ENCODE peak calls at places on chromosomes 11 and 22, in five cellular contexts. P is HepG2; J is AG04450; M is CD4-positive, CD25-positive, alpha-beta regulatory T cell; F is adrenal gland. H is an unnamed sample. For H3K9me3 and H3K27me3, the result is how much of the 10 kb centered on the place peaks cover.

GRCh38 chr22:39530692-39531331 is 1.7 kb downstream of the RPS19BP1 start:
- DNase-seq in M (peak), P (peak), J (no peak), F (no peak), H (no peak)

GRCh38 chr11:96337541-96338530 is 5.2 kb downstream of the MAML2 start:
- DNase-seq in P (no peak), F (peak), M (peak), J (no peak), H (no peak)

GRCh38 chr11:76048763-76049162 is 157.5 kb downstream of the WNT11 start:
- DNase-seq in F (no peak), P (no peak), M (peak), J (no peak), H (no peak)

GRCh38 chr11:94740975-94741707 is 27.0 kb upstream of the AMOTL1 start:
- DNase-seq in M (peak), P (peak), F (peak), J (no peak), H (no peak)

GRCh38 chr11:134861490-134862107 is 449.6 kb upstream of the B3GAT1 start:
- DNase-seq in J (no peak), P (no peak), M (no peak), F (no peak), H (no peak)

GRCh38 chr11:1129143-1129665 is 28.5 kb upstream of the MUC5AC start:
- DNase-seq in J (no peak), P (no peak), F (peak), M (no peak), H (no peak)

GRCh38 chr11:109939176-109939810 is 153.9 kb upstream of the ZC3H12C start:
- DNase-seq in F (peak), M (peak), P (peak), J (peak), H (peak)

GRCh38 chr11:18329196-18329870 is 7.0 kb downstream of the GTF2H1 start:
- DNase-seq in M (peak), J (no peak), P (no peak), F (no peak), H (no peak)

GRCh38 chr11:32893947-32894827 is 1.6 kb downstream of the QSER1 start:
- DNase-seq in F (peak), M (peak), P (peak), J (peak), H (peak)

GRCh38 chr22:48675828-48676145 is 1151.9 kb downstream of the BRD1 start:
- DNase-seq in M (no peak), J (no peak), F (no peak), P (no peak), H (no peak)

GRCh38 chr22:36910461-36910860 is 3.0 kb upstream of the CSF2RB start:
- DNase-seq in J (no peak), P (no peak), F (no peak), M (no peak), H (no peak)

GRCh38 chr11:114257621-114258558 is 38.3 kb upstream of the NNMT start:
- DNase-seq in M (no peak), J (no peak), P (peak), F (peak), H (peak)

GRCh38 chr11:29019960-29020683 is 911.9 kb downstream of the METTL15 start:
- DNase-seq in M (no peak), F (no peak), J (no peak), P (no peak), H (peak)

GRCh38 chr11:11810764-11811726 is 30.7 kb upstream of the USP47 start:
- DNase-seq in M (no peak), J (no peak), P (no peak), F (no peak), H (peak)

GRCh38 chr22:37892566-37893338 is 13.3 kb upstream of the MICALL1 start:
- DNase-seq in P (no peak), J (no peak), M (no peak), F (peak), H (peak)

GRCh38 chr11:15675683-15676082 is 561.0 kb downstream of the INSC start:
- DNase-seq in M (no peak), J (no peak), P (no peak), F (no peak), H (no peak)
- H3K9me3 ChIP-seq in M (under half), J (under half), P (under half), F (under half), H (under half)

GRCh38 chr11:69882270-69882608 is 63.0 kb upstream of the FGF3 start:
- DNase-seq in P (no peak), M (no peak), F (no peak), J (no peak), H (no peak)
- H3K27me3 ChIP-seq in P (under half), M (under half), F (under half), J (under half), H (under half)

DNA sequence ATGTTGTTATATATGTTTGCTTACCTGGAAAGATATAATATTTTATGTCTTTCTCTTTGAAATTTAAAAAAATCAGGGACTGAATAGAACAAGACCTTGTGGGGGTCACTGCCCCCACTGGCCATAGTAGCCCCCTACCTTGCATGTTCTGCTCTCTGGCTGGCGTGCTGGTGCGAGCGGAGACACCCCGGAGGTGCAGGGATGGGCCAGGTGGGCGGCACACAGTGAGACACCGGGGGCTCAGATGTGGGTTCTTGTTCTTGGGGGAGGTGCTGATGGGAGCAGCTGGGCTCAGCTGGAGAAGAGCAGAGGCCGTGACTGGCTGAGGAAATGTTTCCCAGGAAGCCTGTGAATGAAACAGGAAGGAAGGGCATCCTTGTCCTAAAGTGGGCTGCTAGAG is 20.2 kb downstream of the GAB4 start:
- DNase-seq in F (no peak), M (no peak), P (no peak), J (no peak), H (no peak)
- H3K9me3 ChIP-seq in F (under half), M (under half), P (under half), J (under half), H (under half)

DNA sequence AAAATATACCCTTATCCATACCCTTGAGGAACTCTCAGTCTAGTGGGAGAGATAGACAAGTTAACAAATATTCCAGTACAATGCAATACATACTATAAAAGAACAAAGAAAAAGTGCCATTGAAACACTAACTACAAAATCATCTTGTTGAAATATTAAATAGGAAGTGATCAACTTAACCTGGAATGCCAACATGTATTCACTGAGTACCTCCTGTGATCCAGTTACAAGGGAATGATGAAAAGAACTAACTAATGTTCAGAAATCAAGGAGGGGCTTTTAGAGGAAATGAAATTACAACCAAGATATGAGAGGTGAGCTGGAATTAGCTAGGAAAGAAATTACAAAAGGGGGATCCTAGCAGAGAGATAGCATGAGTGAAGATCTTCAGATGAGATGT is 6.2 kb upstream of the FIBIN start:
- DNase-seq in F (no peak), J (no peak), P (no peak), M (no peak), H (no peak)
- H3K27me3 ChIP-seq in F (under half), J (under half), P (under half), M (under half), H (under half)

DNA sequence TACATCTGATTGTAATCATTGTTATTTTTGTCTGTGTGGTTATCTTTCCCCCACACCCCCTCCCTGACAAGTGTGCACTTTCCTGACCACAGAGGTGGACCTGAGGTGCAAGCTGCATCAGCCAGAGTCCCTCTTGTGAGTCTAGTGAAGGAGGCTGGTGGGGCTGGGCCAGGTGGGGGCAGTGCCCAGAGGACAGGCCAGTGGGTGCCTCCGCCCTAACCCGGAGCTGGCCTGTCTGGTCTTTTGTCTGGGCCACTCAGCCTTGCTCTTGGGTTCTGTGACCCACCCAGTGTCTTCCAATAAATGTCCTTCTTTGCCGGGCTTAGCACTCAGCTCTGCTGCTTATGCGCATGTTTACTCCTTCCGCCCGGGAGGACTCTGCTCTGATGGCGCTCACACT is 526.2 kb downstream of the TBC1D22A start:
- DNase-seq in J (no peak), F (no peak), P (no peak), M (no peak), H (no peak)
- H3K9me3 ChIP-seq in J (under half), F (under half), P (under half), M (under half), H (under half)

DNA sequence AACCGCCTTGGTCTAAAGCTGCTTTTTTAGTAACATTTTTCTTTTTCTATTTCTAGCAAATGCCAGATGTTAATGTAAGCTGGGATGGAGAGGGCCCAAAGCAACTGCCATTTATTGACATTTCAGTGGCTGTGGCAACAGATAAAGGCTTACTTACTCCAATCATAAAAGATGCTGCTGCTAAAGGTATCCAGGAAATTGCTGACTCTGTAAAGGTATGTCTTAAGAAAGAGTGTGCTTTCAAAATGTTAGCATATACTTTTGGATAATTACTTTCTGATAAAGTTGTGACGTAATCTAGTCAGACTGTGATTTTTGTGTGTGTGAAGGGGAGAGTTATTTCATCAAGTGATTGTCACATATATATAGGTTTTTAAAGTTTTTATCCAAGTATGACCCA is 68.1 kb downstream of the PDHX start:
- DNase-seq in M (no peak), P (no peak), J (no peak), F (no peak), H (no peak)
- H3K27me3 ChIP-seq in M (under half), P (under half), J (under half), F (under half), H (under half)

DNA sequence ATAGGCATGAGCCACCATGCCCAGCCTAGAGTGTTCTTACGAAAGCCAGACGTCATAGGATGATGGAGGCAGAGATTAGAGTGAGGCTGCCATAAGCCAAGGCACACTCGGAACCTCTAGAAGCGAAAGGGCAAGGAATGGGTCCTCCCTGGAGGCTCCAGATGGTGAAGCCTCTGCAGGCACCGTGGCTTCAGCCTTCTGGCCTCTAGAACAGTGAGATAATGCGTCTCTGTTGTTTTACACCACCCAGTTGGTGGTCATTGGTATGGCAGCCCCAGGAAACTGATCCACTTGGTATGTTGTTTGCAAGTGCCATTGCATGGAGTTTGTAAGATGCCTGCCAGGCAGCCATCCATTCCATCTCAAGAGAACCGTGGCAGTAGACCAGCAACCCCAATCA is 791.0 kb downstream of the TBC1D22A start:
- DNase-seq in F (no peak), P (no peak), J (no peak), M (no peak), H (no peak)
- H3K9me3 ChIP-seq in F (under half), P (under half), J (half or more), M (under half), H (under half)

DNA sequence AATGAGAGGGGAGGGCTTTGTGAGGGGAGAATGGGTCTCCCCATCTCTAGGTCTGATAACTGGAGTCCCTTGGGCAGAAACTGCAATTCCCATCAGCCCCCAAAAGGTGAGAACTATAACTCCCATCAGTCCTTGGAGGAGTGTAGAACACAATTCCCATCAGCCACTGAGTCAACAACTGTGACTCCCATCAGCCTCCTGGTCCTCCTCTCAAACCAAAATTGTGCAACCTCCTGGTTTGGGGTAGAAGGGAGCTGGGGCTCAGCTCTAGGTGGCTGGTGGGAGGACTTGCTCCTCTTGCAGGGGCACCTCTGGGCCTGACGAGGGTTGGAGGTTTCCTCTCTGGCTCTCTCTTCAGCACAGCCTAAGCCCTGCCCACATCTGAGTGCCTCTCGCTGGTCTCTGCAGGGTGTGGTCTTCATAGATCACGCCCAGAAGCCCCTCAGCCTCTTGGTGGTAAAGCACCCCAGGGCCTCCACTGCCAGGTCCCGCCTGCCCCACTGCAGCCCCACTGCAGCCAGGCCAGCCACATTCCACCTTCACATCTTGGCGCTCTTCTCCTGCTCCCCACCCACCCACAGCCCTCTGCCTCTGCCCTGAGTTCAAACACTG is 18.5 kb downstream of the SLC22A12 start:
- DNase-seq in M (no peak), P (no peak), J (no peak), F (no peak), H (no peak)
- H3K27me3 ChIP-seq in M (under half), P (under half), J (under half), F (under half), H (under half)

GRCh38 chr11:47889714-47890441 is 41.7 kb upstream of the NUP160 start:
- DNase-seq in F (no peak), M (peak), P (no peak), J (no peak), H (no peak)
- H3K9me3 ChIP-seq in F (under half), M (under half), P (under half), J (under half), H (under half)